ENCODE peak calls at places on chromosomes 12 and 14, in ten cellular contexts. One of them, this sample, is unnamed.

GRCh38 chr12:109640961-109641360 is 67.4 kb downstream of the MVK start:
- DNase-seq in NCI-H1694: no peak
- DNase-seq in memory B cell: no peak
- DNase-seq in stimulated activated CD8-positive, alpha-beta memory T cell treated with anti-CD3 and anti-CD28 coated beads, Interleukin-15, amount 100 ng/mL, for 4 hours: no peak
- DNase-seq in K562: no peak
- DNase-seq in T-helper 17 cell: no peak
- DNase-seq in cerebellar cortex: no peak
- DNase-seq in NCI-H2107: no peak
- DNase-seq in GM03348: no peak
- DNase-seq in AG09319: no peak
- DNase-seq in this sample: no peak

GRCh38 chr14:96584199-96584906 is 82.2 kb downstream of the PAPOLA start:
- DNase-seq in NCI-H1694: peak
- DNase-seq in memory B cell: no peak
- DNase-seq in stimulated activated CD8-positive, alpha-beta memory T cell treated with anti-CD3 and anti-CD28 coated beads, Interleukin-15, amount 100 ng/mL, for 4 hours: no peak
- DNase-seq in K562: peak
- DNase-seq in T-helper 17 cell: no peak
- DNase-seq in cerebellar cortex: peak
- DNase-seq in NCI-H2107: peak
- DNase-seq in GM03348: peak
- DNase-seq in AG09319: no peak
- DNase-seq in this sample: peak

GRCh38 chr12:18696971-18697602 is 40.7 kb downstream of the PLCZ1 start:
- DNase-seq in NCI-H1694: no peak
- DNase-seq in memory B cell: no peak
- DNase-seq in stimulated activated CD8-positive, alpha-beta memory T cell treated with anti-CD3 and anti-CD28 coated beads, Interleukin-15, amount 100 ng/mL, for 4 hours: no peak
- DNase-seq in K562: peak
- DNase-seq in T-helper 17 cell: no peak
- DNase-seq in cerebellar cortex: no peak
- DNase-seq in NCI-H2107: no peak
- DNase-seq in GM03348: peak
- DNase-seq in AG09319: no peak
- DNase-seq in this sample: no peak

GRCh38 chr12:123058980-123059379 is 78.5 kb downstream of the ARL6IP4 start:
- DNase-seq in NCI-H1694: peak
- DNase-seq in memory B cell: no peak
- DNase-seq in stimulated activated CD8-positive, alpha-beta memory T cell treated with anti-CD3 and anti-CD28 coated beads, Interleukin-15, amount 100 ng/mL, for 4 hours: no peak
- DNase-seq in K562: no peak
- DNase-seq in T-helper 17 cell: no peak
- DNase-seq in cerebellar cortex: no peak
- DNase-seq in NCI-H2107: no peak
- DNase-seq in GM03348: peak
- DNase-seq in AG09319: no peak
- DNase-seq in this sample: no peak

GRCh38 chr14:34029921-34030334 is 79.1 kb upstream of the EGLN3 start:
- DNase-seq in NCI-H1694: no peak
- DNase-seq in memory B cell: no peak
- DNase-seq in stimulated activated CD8-positive, alpha-beta memory T cell treated with anti-CD3 and anti-CD28 coated beads, Interleukin-15, amount 100 ng/mL, for 4 hours: no peak
- DNase-seq in K562: peak
- DNase-seq in T-helper 17 cell: no peak
- DNase-seq in cerebellar cortex: no peak
- DNase-seq in NCI-H2107: no peak
- DNase-seq in GM03348: peak
- DNase-seq in AG09319: peak
- DNase-seq in this sample: no peak

GRCh38 chr12:96193725-96194571 is at the start of gene ELK3:
- DNase-seq in NCI-H1694: no peak
- DNase-seq in memory B cell: peak
- DNase-seq in stimulated activated CD8-positive, alpha-beta memory T cell treated with anti-CD3 and anti-CD28 coated beads, Interleukin-15, amount 100 ng/mL, for 4 hours: peak
- DNase-seq in K562: peak
- DNase-seq in T-helper 17 cell: peak
- DNase-seq in cerebellar cortex: peak
- DNase-seq in NCI-H2107: no peak
- DNase-seq in GM03348: peak
- DNase-seq in AG09319: no peak
- DNase-seq in this sample: peak

GRCh38 chr12:119320678-119321077 is 13.9 kb upstream of the CCDC60 start:
- DNase-seq in NCI-H1694: no peak
- DNase-seq in memory B cell: no peak
- DNase-seq in stimulated activated CD8-positive, alpha-beta memory T cell treated with anti-CD3 and anti-CD28 coated beads, Interleukin-15, amount 100 ng/mL, for 4 hours: no peak
- DNase-seq in K562: no peak
- DNase-seq in T-helper 17 cell: no peak
- DNase-seq in cerebellar cortex: no peak
- DNase-seq in NCI-H2107: no peak
- DNase-seq in GM03348: no peak
- DNase-seq in AG09319: no peak
- DNase-seq in this sample: no peak

GRCh38 chr14:57375156-57375555 is 15.2 kb upstream of the NAA30 start:
- DNase-seq in NCI-H1694: no peak
- DNase-seq in memory B cell: no peak
- DNase-seq in stimulated activated CD8-positive, alpha-beta memory T cell treated with anti-CD3 and anti-CD28 coated beads, Interleukin-15, amount 100 ng/mL, for 4 hours: no peak
- DNase-seq in K562: no peak
- DNase-seq in T-helper 17 cell: no peak
- DNase-seq in cerebellar cortex: no peak
- DNase-seq in NCI-H2107: peak
- DNase-seq in GM03348: no peak
- DNase-seq in AG09319: no peak
- DNase-seq in this sample: no peak

GRCh38 chr12:122265433-122265832 is 861 bp downstream of the VPS33A start:
- DNase-seq in NCI-H1694: no peak
- DNase-seq in memory B cell: peak
- DNase-seq in stimulated activated CD8-positive, alpha-beta memory T cell treated with anti-CD3 and anti-CD28 coated beads, Interleukin-15, amount 100 ng/mL, for 4 hours: no peak
- DNase-seq in K562: no peak
- DNase-seq in T-helper 17 cell: no peak
- DNase-seq in cerebellar cortex: peak
- DNase-seq in NCI-H2107: no peak
- DNase-seq in GM03348: no peak
- DNase-seq in AG09319: no peak
- DNase-seq in this sample: no peak

GRCh38 chr12:99600388-99600787 is 47.2 kb upstream of the GARIN6 start:
- DNase-seq in NCI-H1694: no peak
- DNase-seq in memory B cell: no peak
- DNase-seq in stimulated activated CD8-positive, alpha-beta memory T cell treated with anti-CD3 and anti-CD28 coated beads, Interleukin-15, amount 100 ng/mL, for 4 hours: no peak
- DNase-seq in K562: no peak
- DNase-seq in T-helper 17 cell: no peak
- DNase-seq in cerebellar cortex: peak
- DNase-seq in NCI-H2107: no peak
- DNase-seq in GM03348: no peak
- DNase-seq in AG09319: no peak
- DNase-seq in this sample: no peak

GRCh38 chr12:93107514-93107942 is 178.4 kb upstream of the EEA1 start:
- DNase-seq in NCI-H1694: no peak
- DNase-seq in memory B cell: no peak
- DNase-seq in stimulated activated CD8-positive, alpha-beta memory T cell treated with anti-CD3 and anti-CD28 coated beads, Interleukin-15, amount 100 ng/mL, for 4 hours: no peak
- DNase-seq in K562: no peak
- DNase-seq in T-helper 17 cell: no peak
- DNase-seq in cerebellar cortex: no peak
- DNase-seq in NCI-H2107: no peak
- DNase-seq in GM03348: no peak
- DNase-seq in AG09319: no peak
- DNase-seq in this sample: no peak

GRCh38 chr12:12985817-12986408 is 14.2 kb downstream of the HEBP1 start:
- DNase-seq in NCI-H1694: peak
- DNase-seq in memory B cell: no peak
- DNase-seq in stimulated activated CD8-positive, alpha-beta memory T cell treated with anti-CD3 and anti-CD28 coated beads, Interleukin-15, amount 100 ng/mL, for 4 hours: no peak
- DNase-seq in K562: peak
- DNase-seq in T-helper 17 cell: no peak
- DNase-seq in cerebellar cortex: peak
- DNase-seq in NCI-H2107: no peak
- DNase-seq in GM03348: peak
- DNase-seq in AG09319: no peak
- DNase-seq in this sample: peak

GRCh38 chr14:77469539-77469938 is 11.6 kb downstream of the AHSA1 start:
- DNase-seq in NCI-H1694: no peak
- DNase-seq in memory B cell: no peak
- DNase-seq in stimulated activated CD8-positive, alpha-beta memory T cell treated with anti-CD3 and anti-CD28 coated beads, Interleukin-15, amount 100 ng/mL, for 4 hours: no peak
- DNase-seq in K562: no peak
- DNase-seq in T-helper 17 cell: no peak
- DNase-seq in cerebellar cortex: no peak
- DNase-seq in NCI-H2107: no peak
- DNase-seq in GM03348: no peak
- DNase-seq in AG09319: no peak
- DNase-seq in this sample: no peak

GRCh38 chr12:110039085-110039807 is 9.1 kb downstream of the C12orf76 start:
- DNase-seq in NCI-H1694: no peak
- DNase-seq in memory B cell: no peak
- DNase-seq in stimulated activated CD8-positive, alpha-beta memory T cell treated with anti-CD3 and anti-CD28 coated beads, Interleukin-15, amount 100 ng/mL, for 4 hours: no peak
- DNase-seq in K562: no peak
- DNase-seq in T-helper 17 cell: no peak
- DNase-seq in cerebellar cortex: no peak
- DNase-seq in NCI-H2107: no peak
- DNase-seq in GM03348: peak
- DNase-seq in AG09319: peak
- DNase-seq in this sample: peak

GRCh38 chr12:113154351-113154973 is 4.9 kb downstream of the CFAP73 start:
- DNase-seq in NCI-H1694: no peak
- DNase-seq in memory B cell: no peak
- DNase-seq in stimulated activated CD8-positive, alpha-beta memory T cell treated with anti-CD3 and anti-CD28 coated beads, Interleukin-15, amount 100 ng/mL, for 4 hours: no peak
- DNase-seq in K562: no peak
- DNase-seq in T-helper 17 cell: no peak
- DNase-seq in cerebellar cortex: no peak
- DNase-seq in NCI-H2107: peak
- DNase-seq in GM03348: no peak
- DNase-seq in AG09319: no peak
- DNase-seq in this sample: no peak

GRCh38 chr12:79125358-79125757 is 260.8 kb downstream of the SYT1 start:
- DNase-seq in NCI-H1694: no peak
- DNase-seq in memory B cell: no peak
- DNase-seq in stimulated activated CD8-positive, alpha-beta memory T cell treated with anti-CD3 and anti-CD28 coated beads, Interleukin-15, amount 100 ng/mL, for 4 hours: no peak
- DNase-seq in K562: no peak
- DNase-seq in T-helper 17 cell: no peak
- DNase-seq in cerebellar cortex: no peak
- DNase-seq in NCI-H2107: no peak
- DNase-seq in GM03348: no peak
- DNase-seq in AG09319: no peak
- DNase-seq in this sample: no peak

GRCh38 chr14:34030864-34031263 is 80.0 kb upstream of the EGLN3 start:
- DNase-seq in NCI-H1694: peak
- DNase-seq in memory B cell: no peak
- DNase-seq in stimulated activated CD8-positive, alpha-beta memory T cell treated with anti-CD3 and anti-CD28 coated beads, Interleukin-15, amount 100 ng/mL, for 4 hours: no peak
- DNase-seq in K562: no peak
- DNase-seq in T-helper 17 cell: no peak
- DNase-seq in cerebellar cortex: no peak
- DNase-seq in NCI-H2107: no peak
- DNase-seq in GM03348: peak
- DNase-seq in AG09319: peak
- DNase-seq in this sample: no peak

GRCh38 chr14:90556666-90557450 is 160.0 kb downstream of the CALM1 start:
- DNase-seq in NCI-H1694: no peak
- DNase-seq in memory B cell: no peak
- DNase-seq in stimulated activated CD8-positive, alpha-beta memory T cell treated with anti-CD3 and anti-CD28 coated beads, Interleukin-15, amount 100 ng/mL, for 4 hours: no peak
- DNase-seq in K562: peak
- DNase-seq in T-helper 17 cell: no peak
- DNase-seq in cerebellar cortex: no peak
- DNase-seq in NCI-H2107: no peak
- DNase-seq in GM03348: no peak
- DNase-seq in AG09319: no peak
- DNase-seq in this sample: no peak

GRCh38 chr14:102798926-102799325 is 21.7 kb downstream of the TRAF3 start:
- DNase-seq in NCI-H1694: no peak
- DNase-seq in memory B cell: no peak
- DNase-seq in stimulated activated CD8-positive, alpha-beta memory T cell treated with anti-CD3 and anti-CD28 coated beads, Interleukin-15, amount 100 ng/mL, for 4 hours: no peak
- DNase-seq in K562: no peak
- DNase-seq in T-helper 17 cell: no peak
- DNase-seq in cerebellar cortex: no peak
- DNase-seq in NCI-H2107: no peak
- DNase-seq in GM03348: no peak
- DNase-seq in AG09319: no peak
- DNase-seq in this sample: no peak

GRCh38 chr14:105331575-105332351 is 17.2 kb downstream of the PACS2 start:
- DNase-seq in NCI-H1694: no peak
- DNase-seq in memory B cell: no peak
- DNase-seq in stimulated activated CD8-positive, alpha-beta memory T cell treated with anti-CD3 and anti-CD28 coated beads, Interleukin-15, amount 100 ng/mL, for 4 hours: no peak
- DNase-seq in K562: no peak
- DNase-seq in T-helper 17 cell: no peak
- DNase-seq in cerebellar cortex: no peak
- DNase-seq in NCI-H2107: no peak
- DNase-seq in GM03348: no peak
- DNase-seq in AG09319: no peak
- DNase-seq in this sample: no peak

GRCh38 chr14:80477388-80478160 is 266.3 kb upstream of the DIO2 start:
- DNase-seq in NCI-H1694: no peak
- DNase-seq in memory B cell: no peak
- DNase-seq in stimulated activated CD8-positive, alpha-beta memory T cell treated with anti-CD3 and anti-CD28 coated beads, Interleukin-15, amount 100 ng/mL, for 4 hours: no peak
- DNase-seq in K562: no peak
- DNase-seq in T-helper 17 cell: no peak
- DNase-seq in cerebellar cortex: no peak
- DNase-seq in NCI-H2107: no peak
- DNase-seq in GM03348: peak
- DNase-seq in AG09319: no peak
- DNase-seq in this sample: no peak

GRCh38 chr12:49543221-49543913 is 4.5 kb downstream of the KCNH3 start:
- DNase-seq in NCI-H1694: no peak
- DNase-seq in memory B cell: no peak
- DNase-seq in stimulated activated CD8-positive, alpha-beta memory T cell treated with anti-CD3 and anti-CD28 coated beads, Interleukin-15, amount 100 ng/mL, for 4 hours: no peak
- DNase-seq in K562: no peak
- DNase-seq in T-helper 17 cell: no peak
- DNase-seq in cerebellar cortex: no peak
- DNase-seq in NCI-H2107: no peak
- DNase-seq in GM03348: no peak
- DNase-seq in AG09319: no peak
- DNase-seq in this sample: no peak

GRCh38 chr12:15596174-15596573 is 193.0 kb downstream of the EPS8 start:
- DNase-seq in NCI-H1694: no peak
- DNase-seq in memory B cell: no peak
- DNase-seq in stimulated activated CD8-positive, alpha-beta memory T cell treated with anti-CD3 and anti-CD28 coated beads, Interleukin-15, amount 100 ng/mL, for 4 hours: no peak
- DNase-seq in K562: no peak
- DNase-seq in T-helper 17 cell: no peak
- DNase-seq in cerebellar cortex: no peak
- DNase-seq in NCI-H2107: no peak
- DNase-seq in GM03348: no peak
- DNase-seq in AG09319: no peak
- DNase-seq in this sample: no peak

GRCh38 chr12:89345376-89345775 is 6.9 kb downstream of the DUSP6 start:
- DNase-seq in NCI-H1694: no peak
- DNase-seq in memory B cell: no peak
- DNase-seq in stimulated activated CD8-positive, alpha-beta memory T cell treated with anti-CD3 and anti-CD28 coated beads, Interleukin-15, amount 100 ng/mL, for 4 hours: no peak
- DNase-seq in K562: no peak
- DNase-seq in T-helper 17 cell: no peak
- DNase-seq in cerebellar cortex: no peak
- DNase-seq in NCI-H2107: no peak
- DNase-seq in GM03348: no peak
- DNase-seq in AG09319: no peak
- DNase-seq in this sample: no peak

GRCh38 chr14:59337151-59337611 is 128.0 kb downstream of the GPR135 start:
- DNase-seq in NCI-H1694: no peak
- DNase-seq in memory B cell: no peak
- DNase-seq in stimulated activated CD8-positive, alpha-beta memory T cell treated with anti-CD3 and anti-CD28 coated beads, Interleukin-15, amount 100 ng/mL, for 4 hours: no peak
- DNase-seq in K562: no peak
- DNase-seq in T-helper 17 cell: no peak
- DNase-seq in cerebellar cortex: peak
- DNase-seq in NCI-H2107: no peak
- DNase-seq in GM03348: peak
- DNase-seq in AG09319: peak
- DNase-seq in this sample: no peak

GRCh38 chr14:51603495-51603894 is 48.2 kb upstream of the FRMD6 start:
- DNase-seq in NCI-H1694: no peak
- DNase-seq in memory B cell: no peak
- DNase-seq in stimulated activated CD8-positive, alpha-beta memory T cell treated with anti-CD3 and anti-CD28 coated beads, Interleukin-15, amount 100 ng/mL, for 4 hours: no peak
- DNase-seq in K562: no peak
- DNase-seq in T-helper 17 cell: no peak
- DNase-seq in cerebellar cortex: no peak
- DNase-seq in NCI-H2107: no peak
- DNase-seq in GM03348: peak
- DNase-seq in AG09319: no peak
- DNase-seq in this sample: no peak

GRCh38 chr12:108099085-108099484 is 30.0 kb upstream of the WSCD2 start:
- DNase-seq in NCI-H1694: no peak
- DNase-seq in memory B cell: peak
- DNase-seq in stimulated activated CD8-positive, alpha-beta memory T cell treated with anti-CD3 and anti-CD28 coated beads, Interleukin-15, amount 100 ng/mL, for 4 hours: no peak
- DNase-seq in K562: no peak
- DNase-seq in T-helper 17 cell: no peak
- DNase-seq in cerebellar cortex: peak
- DNase-seq in NCI-H2107: no peak
- DNase-seq in GM03348: no peak
- DNase-seq in AG09319: no peak
- DNase-seq in this sample: no peak

This sample was measured in HuH-7.